ENCODE peak calls at places on chromosome 16, in five cellular contexts. Y is GM12865, B is endodermal cell, D is endothelial cell, H is AG04450. L is an unnamed sample.

GRCh38 chr16:85686912-85687591 is 1.7 kb downstream of the GINS2 start:
- DNase-seq in Y (peak; percentile 47), H (no peak), B (no peak), D (no peak), L (no peak)

GRCh38 chr16:67415872-67416793 is at the start of gene ZDHHC1:
- DNase-seq in B (peak; percentile 92), D (peak; percentile 86), H (no peak), Y (peak; percentile 49), L (no peak)

GRCh38 chr16:9112844-9113186 is 21.4 kb downstream of the HAPSTR1 start:
- DNase-seq in Y (no peak), D (no peak), H (no peak), B (no peak), L (no peak)

GRCh38 chr16:89564476-89565255 is 4.2 kb downstream of the RPL13 start:
- DNase-seq in B (peak; percentile 80), H (no peak), Y (peak; percentile 52), D (no peak), L (no peak)

GRCh38 chr16:89922884-89923639 is at the start of gene TUBB3:
- DNase-seq in D (peak; percentile 73), B (peak; percentile 93), H (no peak), Y (peak; percentile 63), L (no peak)

GRCh38 chr16:68762996-68763756 is 26.1 kb downstream of the CDH1 start:
- DNase-seq in H (no peak), D (no peak), Y (no peak), B (peak; percentile 80), L (no peak)

GRCh38 chr16:2365895-2366294 is 25.4 kb upstream of the ABCA3 start:
- DNase-seq in B (no peak), D (no peak), H (peak; percentile 18), Y (no peak), L (peak; percentile 24)

GRCh38 chr16:30032083-30032819 is 1.2 kb upstream of the TLCD3B start:
- DNase-seq in Y (peak; percentile 81), D (peak; percentile 75), H (no peak), B (peak; percentile 93), L (peak; percentile 37)

GRCh38 chr16:87303431-87303930 is 13.7 kb downstream of the C16orf95 start:
- DNase-seq in Y (no peak), H (no peak), D (no peak), B (no peak), L (no peak)

GRCh38 chr16:49675417-49675816 is 180.5 kb downstream of the ZNF423 start:
- DNase-seq in B (no peak), H (no peak), Y (no peak), D (no peak), L (no peak)

GRCh38 chr16:72878301-72879269 is 169.3 kb downstream of the ZFHX3 start:
- DNase-seq in Y (no peak), D (no peak), B (no peak), H (no peak), L (no peak)

GRCh38 chr16:65468121-65468520 is 346.3 kb upstream of the CDH11 start:
- DNase-seq in Y (no peak), B (no peak), D (no peak), H (no peak), L (no peak)

GRCh38 chr16:4846503-4846900 is 586 bp downstream of the GLYR1 start:
- DNase-seq in H (no peak), B (peak; percentile 76), Y (peak; percentile 78), D (peak; percentile 44), L (no peak)

GRCh38 chr16:14302031-14302398 is 230.9 kb downstream of the MRTFB start:
- DNase-seq in D (peak; percentile 32), H (no peak), Y (peak; percentile 91), B (peak; percentile 80), L (no peak)

GRCh38 chr16:7150230-7150629 is 182.4 kb upstream of the RBFOX1 start:
- DNase-seq in H (no peak), D (no peak), B (no peak), Y (no peak), L (no peak)

GRCh38 chr16:89595330-89596060 is 17.9 kb upstream of the DPEP1 start:
- DNase-seq in Y (no peak), D (no peak), B (no peak), H (no peak), L (no peak)

GRCh38 chr16:86078121-86078600 is 179.2 kb downstream of the IRF8 start:
- DNase-seq in B (peak; percentile 31), D (no peak), H (no peak), Y (no peak), L (no peak)

GRCh38 chr16:30762991-30763725 is 1.0 kb downstream of the RNF40 start:
- DNase-seq in D (no peak), B (no peak), Y (no peak), H (no peak), L (no peak)

GRCh38 chr16:88349153-88349902 is 33.4 kb upstream of the ZNF469 start:
- DNase-seq in B (no peak), H (no peak), D (no peak), Y (no peak), L (no peak)

GRCh38 chr16:88437367-88437964 is 15.6 kb upstream of the ZFPM1 start:
- DNase-seq in B (peak; percentile 94), H (no peak), D (peak; percentile 75), Y (peak; percentile 59), L (no peak)

GRCh38 chr16:72959301-72959996 is 88.5 kb downstream of the ZFHX3 start:
- DNase-seq in B (no peak), D (no peak), Y (no peak), H (no peak), L (no peak)

GRCh38 chr16:66911801-66912200 is 6.9 kb downstream of the CDH16 start:
- DNase-seq in B (no peak), H (no peak), D (no peak), Y (no peak), L (no peak)

GRCh38 chr16:85129846-85130706 is 17.8 kb upstream of the CIBAR2 start:
- DNase-seq in D (no peak), B (no peak), H (no peak), Y (no peak), L (no peak)

GRCh38 chr16:28140788-28141618 is 70.8 kb downstream of the XPO6 start:
- DNase-seq in B (no peak), Y (peak; percentile 86), D (no peak), H (no peak), L (no peak)

GRCh38 chr16:28136751-28137434 is 73.4 kb upstream of the GSG1L start:
- DNase-seq in Y (no peak), D (no peak), B (no peak), H (no peak), L (no peak)

GRCh38 chr16:28133666-28134065 is 70.2 kb upstream of the GSG1L start:
- DNase-seq in H (no peak), B (no peak), D (no peak), Y (no peak), L (no peak)

DNA sequence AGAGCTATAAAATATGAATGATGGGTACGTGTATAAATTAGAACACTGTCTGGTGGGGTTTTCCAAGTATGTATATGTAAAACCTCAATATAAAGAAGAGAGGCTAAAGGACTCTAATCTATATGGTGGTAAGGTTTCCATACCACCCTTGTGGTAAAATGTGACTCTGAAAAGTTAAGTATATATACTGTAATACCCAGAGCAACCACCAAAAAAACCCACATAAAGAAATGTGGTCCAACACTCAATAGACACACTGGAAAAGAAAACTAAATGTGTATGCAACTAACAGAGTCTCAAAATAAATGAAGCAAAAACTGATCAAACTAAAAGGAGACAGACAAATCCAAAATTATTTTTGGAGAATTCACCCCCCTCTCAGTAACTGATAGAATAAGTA is 72.2 kb downstream of the XPO6 start:
- DNase-seq in Y (no peak), H (no peak), B (no peak), D (no peak), L (no peak)
- TF ChIP-seq CTCF in Y (no peak), H (no peak), B (peak; percentile 36), D (peak; percentile 59), L (no peak)

GRCh38 chr16:56649271-56649670 is 2.4 kb upstream of the MT1B start:
- DNase-seq in H (no peak), B (no peak), D (no peak), Y (no peak), L (no peak)

GRCh38 chr16:56645311-56645710 is 6.4 kb upstream of the MT1B start:
- DNase-seq in H (no peak), B (no peak), D (no peak), Y (no peak), L (no peak)

GRCh38 chr16:56649820-56650219 is 1.9 kb upstream of the MT1B start:
- DNase-seq in B (no peak), D (no peak), Y (no peak), H (no peak), L (no peak)

GRCh38 chr16:56645838-56646237 is 5.8 kb upstream of the MT1B start:
- DNase-seq in H (no peak), D (no peak), B (no peak), Y (no peak), L (no peak)

DNA sequence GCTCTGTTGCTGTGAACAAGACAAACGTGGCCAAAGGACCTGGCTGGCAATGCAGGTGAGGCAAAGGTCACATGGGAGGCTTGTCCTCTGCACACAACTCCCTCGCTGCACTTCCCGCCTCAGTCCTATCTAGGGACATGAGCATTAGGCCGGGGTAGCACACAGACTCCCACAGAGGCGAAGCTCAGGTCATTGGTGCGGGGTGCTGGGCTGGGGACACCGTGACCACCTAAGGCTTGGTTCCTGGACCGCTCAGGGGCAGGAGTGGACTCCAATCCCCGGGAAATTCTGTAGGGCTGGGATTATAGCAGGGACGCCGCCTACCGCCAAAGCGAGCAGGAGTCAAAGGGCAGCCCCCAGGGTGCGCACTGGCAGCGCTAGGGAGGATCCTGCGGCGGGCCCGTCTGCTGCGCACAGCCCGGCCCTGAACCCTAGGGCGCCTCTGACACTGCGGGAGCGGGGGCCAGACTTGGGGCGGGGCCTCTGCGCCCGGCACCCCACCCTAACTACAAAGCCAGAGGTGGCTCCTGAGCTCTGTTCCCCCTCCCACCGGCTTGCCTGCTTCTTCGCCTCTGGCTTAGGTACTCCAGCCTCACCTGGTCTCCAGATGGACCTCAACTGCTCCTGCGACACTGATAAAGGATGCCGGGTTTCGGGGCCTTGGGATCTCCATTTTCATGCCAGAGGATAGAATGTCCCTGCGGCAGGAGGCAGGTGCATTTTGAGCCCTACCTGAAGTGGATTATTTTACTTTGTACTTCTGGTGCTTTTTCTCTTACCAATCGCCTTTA is 3.9 kb upstream of the MT1B start:
- DNase-seq in B (peak; percentile 78), Y (no peak), H (no peak), D (no peak), L (no peak)
- TF ChIP-seq CTCF in B (peak; percentile 53), Y (no peak), H (no peak), D (no peak), L (no peak)

GRCh38 chr16:56401482-56401881 is 23.9 kb downstream of the AMFR start:
- DNase-seq in Y (peak; percentile 30), H (no peak), D (peak; percentile 31), B (peak; percentile 75), L (no peak)
- TF ChIP-seq CTCF in Y (peak; percentile 29), H (no peak), D (peak; percentile 13), B (peak; percentile 66), L (peak; percentile 38)

DNA sequence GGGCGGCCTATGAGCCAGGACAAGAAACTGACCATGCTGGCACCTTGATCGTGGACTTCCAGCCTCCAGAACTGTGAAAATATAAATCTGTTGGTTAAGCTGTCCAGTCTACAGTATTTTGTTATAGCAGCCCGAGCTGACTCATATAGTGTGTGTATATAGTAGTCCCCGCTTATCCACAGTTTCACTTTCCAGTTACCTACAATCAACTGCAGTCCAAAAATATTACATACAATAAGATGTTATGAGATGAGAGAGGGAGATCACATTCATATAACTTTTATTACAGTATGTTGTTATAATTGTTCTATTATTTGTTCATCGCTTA is 4.9 kb downstream of the MT3 start:
- DNase-seq in Y (no peak), H (no peak), B (no peak), D (no peak), L (no peak)
- TF ChIP-seq CTCF in Y (no peak), H (no peak), B (no peak), D (no peak), L (no peak)

GRCh38 chr16:83068686-83069085 is 441.9 kb downstream of the CDH13 start:
- DNase-seq in B (no peak), H (no peak), Y (no peak), D (no peak), L (peak; percentile 53)
- TF ChIP-seq CTCF in B (no peak), H (peak; percentile 45), Y (no peak), D (no peak), L (peak; percentile 40)